ENCODE peak calls at places on chromosomes 11 and 22, in four cellular contexts. M is activated CD4-positive, CD25-positive, alpha-beta regulatory T cell; G is HFFc6; S is brain pericyte. K is an unnamed sample.

GRCh38 chr11:2762451-2762850 is 62.7 kb upstream of the KCNQ1OT1 start:
- DNase-seq in M (no peak), G (no peak), S (no peak), K (no peak)

GRCh38 chr11:130476200-130476921 is 27.9 kb downstream of the ADAMTS15 start:
- DNase-seq in M (no peak), G (no peak), S (no peak), K (no peak)

GRCh38 chr11:103596323-103596722 is 440.1 kb upstream of the DDI1 start:
- DNase-seq in M (no peak), G (no peak), S (no peak), K (no peak)

GRCh38 chr11:117824571-117825537 is at the start of gene FXYD2:
- DNase-seq in M (no peak), G (no peak), S (no peak), K (no peak)

GRCh38 chr11:11978792-11979486 is 29.5 kb downstream of the DKK3 start:
- DNase-seq in M (no peak), G (peak), S (peak), K (no peak)

GRCh38 chr22:48717883-48718817 is 1109.5 kb downstream of the BRD1 start:
- DNase-seq in M (no peak), G (no peak), S (no peak), K (no peak)

GRCh38 chr11:82225930-82226329 is 507.7 kb downstream of the FAM181B start:
- DNase-seq in M (no peak), G (no peak), S (no peak), K (peak)

GRCh38 chr11:73818838-73819237 is 31.2 kb downstream of the MRPL48 start:
- DNase-seq in M (no peak), G (peak), S (no peak), K (no peak)